ENCODE peak calls at places on chromosomes 12 and 14, in seven cellular contexts. T is foreskin fibroblast; W is tibial nerve; X is activated CD4-positive, CD25-positive, alpha-beta regulatory T cell; N is type B pancreatic cell; P is right cardiac atrium; L is lower lobe of right lung. M is an unnamed sample.

GRCh38 chr14:74377976-74378690 is 29.9 kb downstream of the VRTN start:
- DNase-seq in X (no peak), T (no peak), N (no peak), P (no peak), W (no peak), L (no peak), M (no peak)

GRCh38 chr14:33675415-33676130 is 275.3 kb downstream of the EGLN3 start:
- DNase-seq in P (no peak), X (no peak), W (no peak), N (no peak), L (no peak), T (peak), M (no peak)

GRCh38 chr14:50000215-50001145 is 107.6 kb downstream of the ARF6 start:
- DNase-seq in X (peak), P (peak), T (peak), W (peak), L (peak), N (no peak), M (no peak)

GRCh38 chr14:104048758-104049496 is 36.6 kb upstream of the ASPG start:
- DNase-seq in L (no peak), X (no peak), T (peak), N (no peak), P (no peak), W (no peak), M (no peak)

GRCh38 chr12:103805961-103806360 is 35.1 kb downstream of the NT5DC3 start:
- DNase-seq in T (no peak), L (no peak), W (no peak), X (no peak), N (no peak), P (no peak), M (no peak)

GRCh38 chr12:58368001-58368400 is 426.6 kb downstream of the ATP23 start:
- DNase-seq in P (no peak), X (no peak), N (no peak), W (no peak), T (no peak), L (no peak), M (no peak)

GRCh38 chr12:78887008-78887407 is 22.4 kb downstream of the SYT1 start:
- DNase-seq in N (no peak), W (no peak), T (peak), X (no peak), L (no peak), P (no peak), M (no peak)

GRCh38 chr12:54028324-54029201 is at the start of gene HOXC6:
- DNase-seq in L (no peak), W (no peak), X (no peak), T (peak), P (no peak), N (no peak), M (no peak)

GRCh38 chr14:85731198-85731597 is 201.3 kb downstream of the FLRT2 start:
- DNase-seq in L (no peak), W (peak), T (peak), N (no peak), X (no peak), P (no peak), M (no peak)

GRCh38 chr14:88228519-88229236 is 94.4 kb downstream of the KCNK10 start:
- DNase-seq in W (no peak), X (no peak), L (no peak), P (no peak), T (no peak), N (no peak), M (no peak)

GRCh38 chr12:52389313-52390207 is 4.1 kb upstream of the KRT84 start:
- DNase-seq in X (no peak), W (no peak), L (no peak), P (no peak), T (peak), N (no peak), M (no peak)

GRCh38 chr14:102695172-102695569 is 82.1 kb upstream of the TRAF3 start:
- DNase-seq in P (no peak), W (no peak), L (no peak), T (no peak), X (no peak), N (no peak), M (no peak)

GRCh38 chr12:12088761-12089160 is 18.0 kb downstream of the BCL2L14 start:
- DNase-seq in N (no peak), L (no peak), X (no peak), T (no peak), W (no peak), P (no peak), M (no peak)

GRCh38 chr12:124435806-124436345 is 131.5 kb downstream of the NCOR2 start:
- DNase-seq in W (no peak), X (no peak), P (no peak), L (no peak), N (no peak), T (no peak), M (no peak)

GRCh38 chr12:64669270-64669842 is 59.1 kb downstream of the RASSF3 start:
- DNase-seq in P (peak), L (peak), T (no peak), X (no peak), N (no peak), W (no peak), M (no peak)

GRCh38 chr12:90280564-90281058 is 572.0 kb upstream of the ATP2B1 start:
- DNase-seq in L (no peak), T (peak), X (no peak), N (no peak), W (no peak), P (no peak), M (no peak)

GRCh38 chr14:59189281-59189821 is 884 bp downstream of the DAAM1 start:
- DNase-seq in L (peak), W (no peak), X (peak), T (peak), P (peak), N (peak), M (no peak)

GRCh38 chr12:51392556-51393237 is 1.5 kb upstream of the GALNT6 start:
- DNase-seq in L (no peak), P (peak), T (peak), X (no peak), N (no peak), W (no peak), M (no peak)

GRCh38 chr12:12107678-12108077 is 36.9 kb downstream of the BCL2L14 start:
- DNase-seq in L (no peak), P (no peak), W (no peak), N (no peak), X (no peak), T (no peak), M (no peak)

GRCh38 chr12:103100226-103100866 is 142.9 kb downstream of the ASCL1 start:
- DNase-seq in X (no peak), L (no peak), W (no peak), T (no peak), N (no peak), P (no peak), M (no peak)

GRCh38 chr12:62911288-62911687 is 23.7 kb downstream of the PPM1H start:
- DNase-seq in P (no peak), L (no peak), N (no peak), W (no peak), X (no peak), T (no peak), M (no peak)

GRCh38 chr12:121138284-121138683 is 5.6 kb downstream of the P2RX7 start:
- DNase-seq in X (no peak), N (no peak), T (no peak), P (no peak), L (no peak), W (no peak), M (no peak)

GRCh38 chr14:23568600-23569310 is 1.2 kb upstream of the AP1G2 start:
- DNase-seq in L (no peak), P (peak), X (no peak), T (peak), N (no peak), W (no peak), M (no peak)

M was measured in cortex of kidney.